ENCODE peak calls at places on chromosomes 2 and 18, in nine cellular contexts. X, K, P, R, E, M, G, T and S are unnamed samples.

GRCh38 chr2:231922945-231923344 is 3.3 kb downstream of the NPPC start:
- DNase-seq in E (no peak), M (no peak), R (no peak), T (no peak), X (no peak), P (no peak), G (no peak), K (no peak), S (no peak)

GRCh38 chr2:127576433-127577207 is 41.1 kb downstream of the MYO7B start:
- DNase-seq in R (peak; percentile 62), E (peak; percentile 56), P (no peak), X (no peak), T (no peak), G (peak; percentile 41), K (no peak), M (peak; percentile 60), S (no peak)

GRCh38 chr2:55511508-55512124 is 7.9 kb upstream of the CFAP36 start:
- DNase-seq in K (no peak), P (peak; percentile 23), T (peak; percentile 60), X (no peak), M (peak; percentile 72), R (no peak), G (no peak), E (peak; percentile 50), S (no peak)

GRCh38 chr2:1455466-1455865 is 42.2 kb downstream of the TPO start:
- DNase-seq in R (no peak), E (no peak), K (no peak), M (no peak), T (no peak), G (no peak), P (no peak), X (no peak), S (no peak)

GRCh38 chr2:42905341-42906114 is 113.1 kb upstream of the HAAO start:
- DNase-seq in R (no peak), E (no peak), G (no peak), P (no peak), K (no peak), T (no peak), M (peak; percentile 63), X (no peak), S (no peak)

GRCh38 chr2:19362652-19363473 is 4.4 kb upstream of the OSR1 start:
- DNase-seq in P (peak; percentile 79), E (peak; percentile 86), X (no peak), K (no peak), T (peak; percentile 89), R (peak; percentile 83), M (peak; percentile 89), G (peak; percentile 84), S (peak; percentile 65)

GRCh38 chr2:218984239-218985020 is 554 bp downstream of the FEV start:
- DNase-seq in X (no peak), K (no peak), T (no peak), E (no peak), M (peak; percentile 81), P (no peak), R (no peak), G (peak; percentile 47), S (peak; percentile 56)

GRCh38 chr2:117470311-117471095 is 344.0 kb upstream of the DDX18 start:
- DNase-seq in R (peak; percentile 28), P (peak; percentile 52), T (no peak), G (peak; percentile 60), M (peak; percentile 88), K (no peak), E (no peak), X (no peak), S (peak; percentile 19)

GRCh38 chr2:181846840-181847554 is 44.5 kb upstream of the ITPRID2 start:
- DNase-seq in X (no peak), R (no peak), K (no peak), G (no peak), T (no peak), P (no peak), M (no peak), E (no peak), S (no peak)

GRCh38 chr2:137220438-137220998 is 455.2 kb downstream of the THSD7B start:
- DNase-seq in E (peak; percentile 0), R (no peak), K (no peak), M (no peak), P (no peak), X (no peak), T (no peak), G (no peak), S (no peak)

GRCh38 chr2:6945821-6946220 is 28.6 kb downstream of the RNF144A start:
- DNase-seq in R (no peak), X (no peak), M (no peak), K (no peak), T (no peak), P (no peak), E (no peak), G (no peak), S (no peak)

GRCh38 chr18:7921938-7922587 is 354.9 kb downstream of the PTPRM start:
- DNase-seq in R (no peak), M (no peak), T (peak; percentile 85), K (no peak), X (no peak), G (no peak), P (no peak), E (peak; percentile 59), S (no peak)

GRCh38 chr2:102107741-102108070 is 34.8 kb upstream of the IL1R1 start:
- DNase-seq in X (no peak), P (no peak), M (no peak), G (no peak), T (peak; percentile 57), R (no peak), K (no peak), E (peak; percentile 57), S (no peak)

GRCh38 chr2:234075521-234075915 is 25.0 kb downstream of the SPP2 start:
- DNase-seq in G (no peak), M (no peak), X (no peak), K (no peak), R (no peak), E (no peak), T (no peak), P (no peak), S (no peak)

GRCh38 chr18:49865401-49865800 is 52.1 kb upstream of the ACAA2 start:
- DNase-seq in K (no peak), E (no peak), P (no peak), T (no peak), X (no peak), G (no peak), R (no peak), M (no peak), S (no peak)

GRCh38 chr2:241576293-241576654 is 17.7 kb downstream of the BOK start:
- DNase-seq in R (no peak), P (no peak), K (no peak), M (peak; percentile 57), X (no peak), T (no peak), G (no peak), E (no peak), S (no peak)

GRCh38 chr18:35027206-35027605 is 14.0 kb upstream of the MAPRE2 start:
- DNase-seq in X (peak; percentile 4), G (no peak), P (no peak), E (no peak), K (no peak), R (no peak), T (no peak), M (no peak), S (no peak)

GRCh38 chr2:28533021-28533420 is 37.2 kb downstream of the PLB1 start:
- DNase-seq in R (no peak), M (no peak), T (no peak), G (no peak), P (no peak), K (no peak), X (no peak), E (no peak), S (no peak)

GRCh38 chr2:25482341-25482740 is 140.6 kb upstream of the DNMT3A start:
- DNase-seq in G (no peak), K (no peak), X (no peak), T (no peak), R (no peak), M (no peak), E (no peak), P (no peak), S (no peak)

GRCh38 chr18:32200766-32201165 is 10.9 kb downstream of the MEP1B start:
- DNase-seq in G (no peak), P (no peak), M (no peak), K (no peak), E (no peak), R (no peak), T (no peak), X (no peak), S (no peak)

GRCh38 chr2:43131890-43132522 is 94.4 kb downstream of the ZFP36L2 start:
- DNase-seq in T (no peak), G (no peak), E (no peak), K (no peak), R (no peak), P (no peak), M (peak; percentile 36), X (no peak), S (no peak)

GRCh38 chr2:189628817-189629552 is 32.3 kb upstream of the ASNSD1 start:
- DNase-seq in X (no peak), E (no peak), M (no peak), K (no peak), P (no peak), R (no peak), G (no peak), T (peak; percentile 32), S (no peak)

GRCh38 chr18:9775172-9775571 is 67.1 kb downstream of the RAB31 start:
- DNase-seq in T (no peak), K (no peak), M (peak; percentile 28), P (no peak), E (no peak), R (no peak), X (no peak), G (no peak), S (no peak)

GRCh38 chr2:38599706-38600105 is 3.0 kb downstream of the HNRNPLL start:
- DNase-seq in R (no peak), K (no peak), G (no peak), T (no peak), E (no peak), P (no peak), X (no peak), M (no peak), S (no peak)

GRCh38 chr2:125559186-125559585 is 1096.8 kb upstream of the GYPC start:
- DNase-seq in X (no peak), P (no peak), M (no peak), T (no peak), G (no peak), K (no peak), E (no peak), R (no peak), S (peak; percentile 7)

GRCh38 chr2:164657129-164657528 is 35.8 kb upstream of the GRB14 start:
- DNase-seq in R (no peak), G (no peak), K (no peak), E (peak; percentile 40), M (no peak), X (no peak), T (peak; percentile 81), P (no peak), S (no peak)

GRCh38 chr18:48834421-48835011 is 116.2 kb downstream of the SMAD7 start:
- DNase-seq in T (peak; percentile 95), G (peak; percentile 4), K (peak; percentile 40), M (peak; percentile 80), P (no peak), E (peak; percentile 96), R (peak; percentile 38), X (peak; percentile 11), S (peak; percentile 62)

GRCh38 chr2:169002151-169002738 is 28.9 kb downstream of the ABCB11 start:
- DNase-seq in P (no peak), R (no peak), M (no peak), T (no peak), E (no peak), K (no peak), X (no peak), G (no peak), S (no peak)

GRCh38 chr2:150063432-150063889 is 424.0 kb downstream of the RND3 start:
- DNase-seq in G (no peak), R (no peak), P (no peak), M (no peak), K (no peak), X (no peak), E (peak; percentile 85), T (peak; percentile 89), S (no peak)

GRCh38 chr18:28065031-28065792 is 111.7 kb downstream of the CDH2 start:
- DNase-seq in M (no peak), X (no peak), T (peak; percentile 85), G (no peak), K (no peak), P (no peak), R (no peak), E (peak; percentile 94), S (no peak)

GRCh38 chr2:42138163-42139016 is 30.8 kb upstream of the EML4 start:
- DNase-seq in X (no peak), P (no peak), E (peak; percentile 98), G (no peak), M (no peak), K (no peak), R (no peak), T (peak; percentile 88), S (no peak)